ENCODE peak calls at places on chromosomes 2 and 18, in six cellular contexts. Y is HCT116, A is brain microvascular endothelial cell, Q is cardiac muscle cell, I is right cardiac atrium, D is A673. P is an unnamed sample. For H3K27me3, the result is how much of the 10 kb centered on the place peaks cover.

GRCh38 chr2:129717560-129718128 is 261.8 kb upstream of the RAB6C start:
- DNase-seq in Y (no peak), D (no peak), I (no peak), A (no peak), Q (no peak), P (no peak)

GRCh38 chr18:12628706-12629702 is 28.9 kb downstream of the SPIRE1 start:
- DNase-seq in A (peak), D (peak), Q (peak), Y (no peak), I (no peak), P (no peak)

GRCh38 chr2:196160101-196160500 is 11.3 kb downstream of the STK17B start:
- DNase-seq in D (peak), Y (peak), A (peak), Q (peak), I (no peak), P (no peak)

GRCh38 chr2:199414465-199414864 is 43.3 kb downstream of the SATB2 start:
- DNase-seq in Y (no peak), I (no peak), Q (no peak), D (no peak), A (no peak), P (no peak)

GRCh38 chr18:51211552-51211951 is 14.1 kb upstream of the MEX3C start:
- DNase-seq in D (no peak), Q (peak), Y (no peak), A (peak), I (peak), P (no peak)

GRCh38 chr2:26222976-26223375 is 21.5 kb downstream of the HADHA start:
- DNase-seq in Y (no peak), D (no peak), I (no peak), A (no peak), Q (no peak), P (no peak)

GRCh38 chr2:106142683-106143082 is 51.4 kb downstream of the UXS1 start:
- DNase-seq in A (no peak), Q (no peak), I (no peak), D (no peak), Y (no peak), P (no peak)

GRCh38 chr2:190318931-190319556 is 582 bp downstream of the HIBCH start:
- DNase-seq in I (peak), A (no peak), Y (no peak), D (peak), Q (no peak), P (no peak)

GRCh38 chr2:60882971-60883753 is 1.8 kb downstream of the REL start:
- DNase-seq in Q (peak), D (peak), Y (no peak), A (peak), I (no peak), P (no peak)

GRCh38 chr2:216644846-216645635 is 11.8 kb downstream of the IGFBP2 start:
- DNase-seq in A (no peak), Q (no peak), I (no peak), Y (no peak), D (no peak), P (no peak)

GRCh38 chr2:11175293-11175795 is 20.1 kb downstream of the SLC66A3 start:
- DNase-seq in A (peak), Q (peak), Y (no peak), I (no peak), D (no peak), P (no peak)

GRCh38 chr18:78939105-78939504 is 40.5 kb upstream of the SALL3 start:
- DNase-seq in Q (no peak), D (no peak), A (no peak), I (no peak), Y (no peak), P (no peak)

GRCh38 chr2:173571021-173571821 is 216.5 kb downstream of the CDCA7 start:
- DNase-seq in D (peak), Q (peak), I (no peak), Y (peak), A (peak), P (no peak)

GRCh38 chr18:23324056-23324811 is 128.9 kb upstream of the RIOK3 start:
- DNase-seq in Q (no peak), A (no peak), Y (no peak), I (no peak), D (no peak), P (no peak)

GRCh38 chr18:66724664-66725356 is 120.9 kb upstream of the CDH19 start:
- DNase-seq in Q (peak), I (peak), Y (no peak), D (no peak), A (no peak), P (no peak)

GRCh38 chr2:190415251-190415650 is 7.1 kb downstream of the MFSD6 start:
- DNase-seq in I (no peak), Q (no peak), A (no peak), Y (no peak), D (no peak), P (no peak)

GRCh38 chr2:241996100-241996499 is 126.6 kb downstream of the RTP5 start:
- DNase-seq in Y (no peak), D (no peak), Q (no peak), A (no peak), I (no peak), P (no peak)

GRCh38 chr2:164023896-164024295 is 288.1 kb upstream of the FIGN start:
- DNase-seq in Q (no peak), Y (no peak), I (peak), D (no peak), A (no peak), P (no peak)

GRCh38 chr2:102297891-102298290 is 13.5 kb upstream of the IL1RL1 start:
- DNase-seq in Q (peak), Y (no peak), I (no peak), A (no peak), D (no peak), P (no peak)

GRCh38 chr2:113202305-113203216 is 28.8 kb downstream of the PSD4 start:
- DNase-seq in D (peak), Y (no peak), Q (no peak), I (no peak), A (no peak), P (no peak)

GRCh38 chr2:189627789-189628188 is 33.5 kb upstream of the ASNSD1 start:
- DNase-seq in A (no peak), Y (no peak), Q (no peak), I (no peak), D (no peak), P (no peak)

GRCh38 chr2:229235136-229235914 is 35.8 kb downstream of the PID1 start:
- DNase-seq in A (peak), I (peak), Q (peak), D (peak), Y (no peak), P (no peak)

GRCh38 chr2:12819098-12819465 is 102.3 kb downstream of the TRIB2 start:
- DNase-seq in A (peak), I (peak), Q (peak), D (peak), Y (no peak), P (no peak)

GRCh38 chr2:33021542-33022259 is 74.9 kb downstream of the LTBP1 start:
- DNase-seq in D (peak), Q (peak), A (peak), I (no peak), Y (no peak), P (no peak)

DNA sequence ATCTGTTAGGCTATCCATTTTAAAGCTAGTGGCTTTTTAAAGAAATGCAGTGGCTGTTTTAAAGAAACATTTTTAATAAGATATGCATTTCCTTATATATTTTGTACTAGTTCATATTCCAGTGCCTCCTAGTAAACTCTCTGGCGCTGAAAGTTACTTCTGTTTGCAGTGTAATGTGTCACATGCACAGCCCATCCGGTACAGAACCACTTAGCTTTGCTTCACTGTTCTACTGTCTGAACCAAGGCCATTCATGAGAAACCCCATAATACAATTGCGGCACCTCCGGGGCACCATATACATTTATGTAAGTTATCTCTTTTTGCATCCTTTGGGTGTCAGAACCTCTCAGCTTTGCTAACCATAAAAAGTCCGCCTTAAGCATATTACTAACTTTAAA is 114.6 kb upstream of the KCTD1 start:
- DNase-seq in Y (no peak), I (no peak), A (no peak), D (no peak), Q (no peak), P (no peak)
- H3K27me3 ChIP-seq in Y (half or more), I (under half), A (under half), D (half or more), Q (under half), P (under half)

GRCh38 chr2:43460141-43460540 is 135.7 kb downstream of the THADA start:
- DNase-seq in A (no peak), D (no peak), Y (no peak), Q (no peak), I (no peak), P (no peak)

GRCh38 chr2:43460611-43461396 is 135.0 kb downstream of the THADA start:
- DNase-seq in Q (peak), I (no peak), Y (no peak), A (no peak), D (no peak), P (no peak)

GRCh38 chr2:43461461-43462073 is 134.3 kb downstream of the THADA start:
- DNase-seq in Q (no peak), Y (no peak), I (no peak), A (no peak), D (no peak), P (no peak)

GRCh38 chr2:43458002-43458628 is 137.7 kb downstream of the THADA start:
- DNase-seq in Q (peak), I (no peak), A (peak), Y (no peak), D (no peak), P (no peak)

DNA sequence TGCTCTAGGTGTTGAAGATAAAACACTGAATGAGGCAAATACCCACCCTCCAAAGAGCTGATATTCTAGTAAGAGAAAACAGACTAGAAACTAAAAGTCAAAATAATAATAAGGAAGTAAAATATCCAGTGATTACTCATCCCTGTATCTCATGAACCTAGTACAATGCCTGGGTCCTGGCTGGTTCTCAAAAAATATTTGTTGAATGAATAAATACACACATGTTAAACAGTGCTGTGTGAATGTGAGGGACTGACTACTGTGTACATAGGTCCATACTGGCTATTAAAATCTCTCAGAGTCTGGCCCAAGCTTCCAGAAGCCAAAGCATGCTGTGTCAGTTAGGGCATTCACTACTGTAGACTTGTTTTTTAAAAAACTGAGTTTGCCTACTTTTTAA is 136.4 kb downstream of the THADA start:
- DNase-seq in A (peak), D (no peak), Q (peak), Y (no peak), I (no peak), P (no peak)
- H3K27ac ChIP-seq in A (peak), D (no peak), Q (no peak), Y (no peak), I (no peak), P (no peak)

GRCh38 chr18:10457798-10458197 is 3.4 kb downstream of the APCDD1 start:
- DNase-seq in A (no peak), I (no peak), Y (no peak), Q (no peak), D (peak), P (no peak)
- H3K27me3 ChIP-seq in A (half or more), I (under half), Y (under half), Q (under half), D (under half), P (under half)

DNA sequence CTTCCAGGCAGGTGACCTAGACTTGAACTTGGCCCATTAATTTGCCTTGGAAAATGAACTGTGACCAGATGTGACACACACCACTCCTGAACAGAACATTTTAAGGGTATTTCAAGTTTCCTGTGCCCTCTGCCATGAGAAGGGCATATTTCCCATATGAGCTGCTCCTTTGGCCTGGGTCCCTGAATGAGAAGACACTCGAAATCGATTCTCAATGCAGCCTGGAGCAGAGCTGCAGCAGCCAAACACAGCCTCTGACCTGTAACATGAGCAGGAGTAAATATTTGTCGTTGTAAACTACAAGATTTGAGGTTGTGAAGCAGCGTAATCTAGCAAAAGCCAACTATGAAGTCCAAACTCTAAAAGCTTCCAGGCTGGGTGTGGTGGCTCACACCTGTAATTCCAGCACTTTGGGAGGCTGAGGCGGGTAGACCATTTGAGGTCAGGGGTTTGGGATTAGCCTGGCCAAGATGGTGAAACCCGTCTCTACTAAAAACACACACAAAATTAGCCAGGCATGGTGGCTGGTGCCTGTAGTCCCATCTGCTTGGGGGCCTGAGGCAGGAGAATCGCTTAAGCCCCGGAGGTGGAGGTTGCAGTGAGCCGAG is 30.1 kb upstream of the SOS1 start:
- DNase-seq in Y (no peak), I (no peak), Q (no peak), D (no peak), A (no peak), P (no peak)
- H3K27ac ChIP-seq in Y (no peak), I (no peak), Q (no peak), D (no peak), A (no peak), P (no peak)

GRCh38 chr2:54740333-54740732 is 16.9 kb downstream of the EML6 start:
- DNase-seq in I (no peak), A (no peak), Y (no peak), Q (no peak), D (no peak), P (no peak)

GRCh38 chr2:54741250-54741649 is 17.8 kb downstream of the EML6 start:
- DNase-seq in D (no peak), Y (no peak), A (no peak), Q (no peak), I (no peak), P (no peak)

GRCh38 chr2:54738281-54738680 is 14.8 kb downstream of the EML6 start:
- DNase-seq in I (no peak), Q (no peak), D (no peak), Y (no peak), A (no peak), P (no peak)
- H3K27me3 ChIP-seq in I (under half), Q (under half), D (under half), Y (under half), A (under half), P (under half)

DNA sequence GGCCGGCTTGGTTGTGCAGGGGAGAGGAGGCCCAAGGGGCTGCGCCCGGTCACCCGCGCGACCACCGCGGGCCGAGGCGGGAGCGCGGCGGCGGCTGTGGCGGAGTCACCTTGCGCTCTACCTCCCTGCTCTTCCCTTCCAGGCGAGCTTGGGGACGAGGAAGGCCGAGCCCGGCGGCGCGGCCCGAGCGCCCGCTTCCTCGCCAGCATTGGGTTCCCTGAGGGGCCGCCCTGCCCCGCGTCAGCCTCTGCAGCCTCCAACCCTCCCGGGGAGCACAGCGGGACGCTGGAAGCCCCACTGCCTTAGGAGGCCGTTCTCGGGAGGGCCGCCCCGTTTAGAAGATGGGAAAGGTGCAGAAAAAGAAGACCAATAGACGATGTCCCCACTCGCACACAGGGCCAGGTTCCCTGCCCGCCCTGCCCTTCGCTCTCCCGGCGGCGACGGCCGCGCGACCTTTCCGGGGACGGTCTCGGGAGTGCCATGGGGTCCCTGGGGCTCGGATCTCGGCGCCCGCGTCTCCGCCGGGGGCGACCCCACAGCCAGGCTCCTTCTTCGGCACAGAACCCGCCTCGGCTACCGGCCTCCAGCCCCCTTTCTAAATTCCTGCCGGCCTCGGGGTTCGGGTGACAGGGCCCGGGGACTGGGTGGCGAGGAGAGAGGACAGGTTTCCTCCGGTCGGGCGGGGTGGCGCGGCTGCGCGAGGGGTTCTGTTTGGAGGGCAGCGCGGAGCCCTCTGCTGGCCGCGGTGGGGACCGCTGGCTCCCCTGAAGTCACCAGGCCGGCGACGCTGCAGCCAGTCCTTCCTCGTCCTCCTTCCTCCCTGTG is 85.5 kb downstream of the HS6ST1 start:
- DNase-seq in D (peak), A (peak), Q (peak), Y (peak), I (peak), P (peak)
- H3K27ac ChIP-seq in D (peak), A (no peak), Q (no peak), Y (no peak), I (peak), P (no peak)

GRCh38 chr2:118811514-118811913 is 35.9 kb downstream of the EN1 start:
- DNase-seq in I (no peak), A (no peak), Q (no peak), D (no peak), Y (no peak), P (no peak)

GRCh38 chr2:118814368-118814767 is 33.1 kb downstream of the EN1 start:
- DNase-seq in D (no peak), A (no peak), Q (no peak), I (no peak), Y (no peak), P (no peak)

GRCh38 chr2:118815314-118815713 is 32.1 kb downstream of the EN1 start:
- DNase-seq in Y (no peak), Q (no peak), I (no peak), D (no peak), A (no peak), P (no peak)

GRCh38 chr2:118812530-118812929 is 34.9 kb downstream of the EN1 start:
- DNase-seq in I (no peak), D (no peak), Y (no peak), A (no peak), Q (no peak), P (no peak)

GRCh38 chr2:118813601-118814000 is 33.8 kb downstream of the EN1 start:
- DNase-seq in Q (no peak), D (no peak), A (no peak), I (no peak), Y (no peak), P (no peak)
- H3K27me3 ChIP-seq in Q (under half), D (under half), A (under half), I (under half), Y (under half), P (under half)

GRCh38 chr2:47311764-47312503 is 91.0 kb upstream of the MSH2 start:
- DNase-seq in A (no peak), D (no peak), Q (no peak), Y (no peak), I (no peak), P (no peak)
- H3K27ac ChIP-seq in A (no peak), D (no peak), Q (no peak), Y (no peak), I (peak), P (no peak)

GRCh38 chr2:239662413-239663120 is 261.7 kb upstream of the HDAC4 start:
- DNase-seq in D (no peak), A (no peak), I (no peak), Q (no peak), Y (no peak), P (no peak)

GRCh38 chr2:239661334-239662312 is 260.8 kb upstream of the HDAC4 start:
- DNase-seq in A (no peak), I (no peak), D (no peak), Y (no peak), Q (no peak), P (no peak)

GRCh38 chr2:239664216-239664785 is 263.5 kb upstream of the HDAC4 start:
- DNase-seq in D (no peak), I (no peak), Y (no peak), Q (no peak), A (no peak), P (no peak)

GRCh38 chr2:239666053-239666854 is 265.4 kb upstream of the HDAC4 start:
- DNase-seq in D (no peak), I (no peak), A (no peak), Q (no peak), Y (no peak), P (no peak)

DNA sequence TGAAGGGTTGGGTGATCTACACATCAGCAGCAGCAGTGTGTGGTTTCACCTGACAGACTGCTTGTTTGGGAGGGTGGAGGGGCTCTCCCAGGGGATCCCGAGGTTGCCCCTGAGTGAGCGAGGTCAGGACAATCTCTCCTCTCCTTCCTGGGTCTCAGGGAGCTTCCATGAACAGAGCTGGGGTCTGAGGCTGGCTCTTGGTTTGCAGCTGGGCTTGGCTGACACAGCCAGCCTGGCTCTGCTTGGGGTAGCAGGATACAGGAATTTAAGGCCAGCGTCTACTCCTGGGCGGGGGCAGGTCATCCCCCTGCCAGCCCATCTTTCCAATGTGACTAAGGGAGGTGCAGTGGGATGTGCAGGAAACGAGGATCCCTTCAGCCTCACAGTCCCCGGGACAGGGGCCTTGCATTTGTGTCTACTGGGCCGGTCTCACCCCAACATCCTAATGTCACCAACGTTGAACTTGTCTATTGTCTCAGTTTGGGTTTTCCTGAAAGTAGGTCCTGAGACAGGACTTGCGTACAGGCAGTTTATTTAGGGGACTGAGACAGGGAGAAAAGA is 262.6 kb upstream of the HDAC4 start:
- DNase-seq in Q (no peak), D (no peak), Y (no peak), I (no peak), A (no peak), P (no peak)
- H3K27me3 ChIP-seq in Q (under half), D (under half), Y (under half), I (under half), A (under half), P (under half)

GRCh38 chr2:86439879-86440630 is 1.1 kb upstream of the KDM3A start:
- DNase-seq in I (no peak), D (no peak), Y (no peak), Q (peak), A (no peak), P (no peak)
- H3K27ac ChIP-seq in I (no peak), D (peak), Y (peak), Q (peak), A (peak), P (no peak)